ENCODE peak calls at places on chromosomes 11 and 22, in ten cellular contexts. C, P, E, H, L, R, I, U, T and N are unnamed samples.

GRCh38 chr11:72844356-72844755 is 30.1 kb downstream of the ATG16L2 start:
- DNase-seq in U (peak), E (peak), L (no peak), H (no peak), P (no peak), C (no peak), T (no peak), I (no peak), R (no peak), N (no peak)

GRCh38 chr11:113401718-113402117 is 14.1 kb downstream of the ANKK1 start:
- DNase-seq in R (no peak), I (peak), L (no peak), T (no peak), E (no peak), C (no peak), P (no peak), U (peak), H (peak), N (no peak)

GRCh38 chr22:27409299-27409698 is 392.3 kb downstream of the MN1 start:
- DNase-seq in H (peak), L (no peak), E (no peak), I (no peak), R (no peak), P (no peak), U (no peak), T (no peak), C (no peak), N (no peak)

GRCh38 chr11:36002196-36002595 is 58.3 kb downstream of the LDLRAD3 start:
- DNase-seq in L (no peak), H (peak), T (no peak), U (no peak), E (no peak), I (no peak), R (peak), P (no peak), C (no peak), N (no peak)

GRCh38 chr22:37345863-37346514 is 63.7 kb downstream of the CYTH4 start:
- DNase-seq in U (peak), L (no peak), T (no peak), P (no peak), H (peak), R (no peak), I (no peak), C (no peak), E (peak), N (peak)

GRCh38 chr11:61955031-61955415 is 4.9 kb downstream of the BEST1 start:
- DNase-seq in H (peak), U (no peak), I (no peak), T (no peak), E (peak), P (no peak), L (peak), R (peak), C (no peak), N (peak)

GRCh38 chr11:58576792-58577440 is 1.3 kb upstream of the LPXN start:
- DNase-seq in R (no peak), C (no peak), H (peak), E (no peak), I (no peak), T (no peak), L (no peak), U (no peak), P (no peak), N (peak)

GRCh38 chr22:44363214-44363979 is 50.6 kb upstream of the SHISAL1 start:
- DNase-seq in H (peak), L (peak), C (no peak), U (peak), P (no peak), T (no peak), E (peak), R (no peak), I (peak), N (peak)

GRCh38 chr11:69430566-69430965 is 50.9 kb upstream of the LINC01488 start:
- DNase-seq in L (no peak), P (no peak), T (no peak), E (no peak), H (peak), U (no peak), I (no peak), R (no peak), C (no peak), N (no peak)

GRCh38 chr22:23281406-23282088 is 101.2 kb downstream of the BCR start:
- DNase-seq in C (peak), R (peak), L (peak), P (peak), I (peak), T (peak), E (no peak), H (peak), U (peak), N (peak)

GRCh38 chr11:74000307-74000630 is 8.6 kb downstream of the UCP3 start:
- DNase-seq in L (no peak), T (no peak), H (no peak), I (no peak), E (no peak), P (no peak), U (no peak), C (no peak), R (no peak), N (no peak)

GRCh38 chr11:93857413-93858185 is 7.2 kb upstream of the VSTM5 start:
- DNase-seq in R (no peak), H (no peak), L (no peak), U (no peak), T (no peak), I (no peak), P (no peak), C (no peak), E (no peak), N (no peak)

GRCh38 chr22:30864441-30865420 is 103.8 kb downstream of the MORC2 start:
- DNase-seq in H (no peak), P (no peak), L (no peak), R (peak), I (no peak), T (peak), U (no peak), E (no peak), C (no peak), N (no peak)

GRCh38 chr11:124409906-124410305 is 11.1 kb upstream of the OR8B3 start:
- DNase-seq in T (no peak), I (no peak), C (no peak), L (no peak), R (no peak), H (no peak), E (no peak), U (no peak), P (no peak), N (no peak)

GRCh38 chr11:66335531-66336233 is 552 bp downstream of the RIN1 start:
- DNase-seq in C (no peak), P (no peak), E (no peak), T (no peak), H (peak), U (no peak), R (peak), L (no peak), I (no peak), N (peak)

GRCh38 chr11:28673687-28674431 is 565.7 kb downstream of the METTL15 start:
- DNase-seq in L (no peak), H (peak), C (no peak), R (no peak), I (peak), E (peak), U (peak), T (no peak), P (no peak), N (peak)

GRCh38 chr11:13962198-13962561 is 343 bp upstream of the SPON1 start:
- DNase-seq in P (no peak), H (no peak), R (no peak), L (no peak), E (no peak), T (no peak), U (no peak), I (no peak), C (no peak), N (no peak)

GRCh38 chr11:72397333-72397732 is 37.0 kb downstream of the CLPB start:
- DNase-seq in E (no peak), P (no peak), H (no peak), C (no peak), T (no peak), L (no peak), R (no peak), U (no peak), I (no peak), N (no peak)

GRCh38 chr11:35168606-35169200 is 29.7 kb downstream of the CD44 start:
- DNase-seq in L (no peak), U (no peak), I (no peak), E (no peak), T (no peak), C (no peak), R (no peak), H (no peak), P (no peak), N (no peak)

GRCh38 chr22:33874206-33874605 is 46.1 kb downstream of the LARGE1 start:
- DNase-seq in H (no peak), T (no peak), C (no peak), P (no peak), L (no peak), I (no peak), R (peak), U (no peak), E (no peak), N (no peak)

GRCh38 chr22:20550851-20551744 is 43.7 kb downstream of the MED15 start:
- DNase-seq in H (peak), C (peak), I (no peak), P (no peak), E (no peak), L (peak), U (no peak), T (no peak), R (peak), N (peak)

GRCh38 chr22:20600137-20600673 is 92.8 kb downstream of the MED15 start:
- DNase-seq in U (no peak), L (no peak), R (no peak), H (no peak), C (no peak), E (no peak), T (no peak), I (no peak), P (no peak), N (no peak)

GRCh38 chr11:111731839-111732238 is 34.4 kb downstream of the PPP2R1B start:
- DNase-seq in R (no peak), T (no peak), P (no peak), I (no peak), C (no peak), H (no peak), E (no peak), U (no peak), L (no peak), N (no peak)

GRCh38 chr11:74470526-74470925 is 3.2 kb upstream of the KCNE3 start:
- DNase-seq in H (no peak), L (no peak), I (no peak), P (no peak), C (no peak), U (no peak), R (no peak), T (no peak), E (no peak), N (no peak)

GRCh38 chr22:30806391-30806861 is 111.8 kb downstream of the OSBP2 start:
- DNase-seq in H (peak), I (no peak), T (no peak), P (no peak), R (peak), L (no peak), U (peak), C (no peak), E (no peak), N (peak)

GRCh38 chr11:119365071-119365591 is 16.4 kb downstream of the USP2 start:
- DNase-seq in U (no peak), I (no peak), R (no peak), L (peak), P (no peak), H (peak), E (no peak), C (no peak), T (no peak), N (no peak)

GRCh38 chr11:109680127-109680526 is 258.1 kb downstream of the C11orf87 start:
- DNase-seq in C (no peak), P (no peak), T (no peak), U (no peak), I (no peak), R (no peak), H (peak), L (no peak), E (no peak), N (peak)

GRCh38 chr11:47409440-47410403 is 1.3 kb downstream of the SLC39A13 start:
- DNase-seq in L (no peak), E (no peak), T (no peak), U (no peak), C (no peak), R (peak), H (no peak), I (no peak), P (no peak), N (peak)

GRCh38 chr11:22787565-22788162 is 41.9 kb downstream of the SVIP start:
- DNase-seq in H (peak), E (no peak), L (no peak), C (peak), U (peak), P (no peak), T (no peak), I (peak), R (peak), N (peak)

GRCh38 chr22:50059185-50059880 is 1.2 kb upstream of the TTLL8 start:
- DNase-seq in I (peak), H (peak), T (no peak), C (no peak), U (no peak), R (peak), L (peak), P (no peak), E (no peak), N (peak)

GRCh38 chr22:31544481-31545480 is 48.4 kb downstream of the SFI1 start:
- DNase-seq in R (no peak), P (no peak), T (no peak), H (peak), U (no peak), E (no peak), I (no peak), C (no peak), L (no peak), N (no peak)

GRCh38 chr11:35352107-35352888 is 67.1 kb downstream of the SLC1A2 start:
- DNase-seq in P (no peak), E (no peak), R (no peak), T (no peak), U (no peak), I (no peak), H (peak), L (peak), C (no peak), N (peak)

GRCh38 chr22:20509344-20510047 is 2.1 kb downstream of the MED15 start:
- DNase-seq in I (peak), R (peak), H (peak), T (no peak), E (peak), P (no peak), C (peak), L (peak), U (peak), N (peak)

GRCh38 chr11:19938051-19938856 is 222.0 kb downstream of the DBX1 start:
- DNase-seq in U (no peak), I (peak), E (no peak), C (no peak), H (peak), R (peak), T (peak), P (no peak), L (no peak), N (peak)

GRCh38 chr11:47589504-47590025 is 3.1 kb downstream of the FAM180B start:
- DNase-seq in U (no peak), R (peak), I (no peak), T (no peak), E (no peak), L (no peak), C (no peak), H (no peak), P (no peak), N (no peak)

GRCh38 chr11:125341676-125342075 is 154.4 kb downstream of the FEZ1 start:
- DNase-seq in P (no peak), R (no peak), E (no peak), U (no peak), C (no peak), I (no peak), H (no peak), L (no peak), T (no peak), N (no peak)

GRCh38 chr11:90189011-90189410 is 33.8 kb downstream of the CHORDC1 start:
- DNase-seq in I (no peak), R (no peak), U (no peak), C (no peak), P (no peak), L (no peak), T (no peak), H (no peak), E (no peak), N (no peak)

GRCh38 chr11:102347526-102348331 is 715 bp downstream of the BIRC2 start:
- DNase-seq in I (no peak), T (no peak), R (peak), E (no peak), C (peak), P (no peak), H (peak), L (no peak), U (no peak), N (peak)